ENCODE peak calls at places on chromosomes 12 and 14, in five cellular contexts. O, U, J, K and Q are unnamed samples.

GRCh38 chr14:29311983-29312382 is 545.4 kb downstream of the FOXG1 start:
- DNase-seq in O (no peak), U (no peak), J (no peak), K (no peak), Q (peak)

GRCh38 chr12:61610143-61610542 is 650.1 kb upstream of the USP15 start:
- DNase-seq in O (no peak), U (no peak), J (no peak), K (no peak), Q (no peak)

GRCh38 chr14:36047912-36048311 is 128.6 kb downstream of the PTCSC3 start:
- DNase-seq in O (no peak), U (no peak), J (no peak), K (no peak), Q (no peak)

GRCh38 chr12:58455146-58455545 is 465.2 kb downstream of the LRIG3 start:
- DNase-seq in O (no peak), U (no peak), J (no peak), K (no peak), Q (peak)

GRCh38 chr14:58966991-58967390 is 221.5 kb upstream of the DAAM1 start:
- DNase-seq in O (no peak), U (no peak), J (no peak), K (no peak), Q (no peak)

GRCh38 chr14:100282083-100282350 is 24.2 kb downstream of the SLC25A29 start:
- DNase-seq in O (no peak), U (no peak), J (no peak), K (no peak), Q (no peak)

GRCh38 chr14:36519431-36520321 is at the start of gene NKX2-1:
- DNase-seq in O (peak), U (no peak), J (peak), K (no peak), Q (no peak)

GRCh38 chr12:82425241-82425640 is 66.9 kb downstream of the METTL25 start:
- DNase-seq in O (no peak), U (no peak), J (no peak), K (no peak), Q (peak)

GRCh38 chr12:106084048-106084671 is 54.6 kb downstream of the NUAK1 start:
- DNase-seq in O (no peak), U (peak), J (no peak), K (no peak), Q (peak)

GRCh38 chr12:52050116-52050770 is 999 bp upstream of the NR4A1 start:
- DNase-seq in O (peak), U (no peak), J (no peak), K (no peak), Q (peak)

GRCh38 chr14:31265701-31266398 is 58.3 kb upstream of the HECTD1 start:
- DNase-seq in O (no peak), U (no peak), J (no peak), K (no peak), Q (peak)

GRCh38 chr14:27242874-27243273 is 645.0 kb upstream of the NOVA1 start:
- DNase-seq in O (no peak), U (no peak), J (no peak), K (no peak), Q (peak)